ENCODE peak calls at places on chromosomes 13 and 19, in seven cellular contexts. N, A, Q, B, H, E and C are unnamed samples.

GRCh38 chr13:44768775-44769578 is 192.8 kb upstream of the TSC22D1 start:
- DNase-seq in N (no peak), A (no peak), Q (no peak), B (no peak), H (peak), E (peak), C (no peak)

GRCh38 chr19:6076291-6076665 is 34.0 kb downstream of the RFX2 start:
- DNase-seq in N (no peak), A (no peak), Q (no peak), B (no peak), H (no peak), E (no peak), C (no peak)

GRCh38 chr13:112877066-112877465 is 91.9 kb upstream of the MCF2L start:
- DNase-seq in N (no peak), A (no peak), Q (no peak), B (no peak), H (no peak), E (no peak), C (no peak)

GRCh38 chr19:1942934-1943555 is 2.1 kb downstream of the CSNK1G2 start:
- DNase-seq in N (no peak), A (no peak), Q (no peak), B (no peak), H (no peak), E (no peak), C (peak)

GRCh38 chr13:49625392-49626137 is 2.7 kb upstream of the ARL11 start:
- DNase-seq in N (no peak), A (no peak), Q (no peak), B (no peak), H (peak), E (peak), C (no peak)

GRCh38 chr19:28027116-28027515 is 1185.8 kb downstream of the UQCRFS1 start:
- DNase-seq in N (peak), A (no peak), Q (no peak), B (no peak), H (no peak), E (no peak), C (no peak)

GRCh38 chr13:112933649-112934048 is 35.4 kb upstream of the MCF2L start:
- DNase-seq in N (no peak), A (no peak), Q (no peak), B (no peak), H (no peak), E (no peak), C (no peak)

GRCh38 chr13:40494513-40494912 is 171.9 kb downstream of the FOXO1 start:
- DNase-seq in N (no peak), A (no peak), Q (no peak), B (no peak), H (no peak), E (no peak), C (peak)

GRCh38 chr13:49627831-49628652 is at the start of gene ARL11:
- DNase-seq in N (peak), A (no peak), Q (peak), B (peak), H (no peak), E (peak), C (no peak)

GRCh38 chr19:44955500-44956439 is 590 bp downstream of the CLPTM1 start:
- DNase-seq in N (no peak), A (no peak), Q (no peak), B (no peak), H (no peak), E (no peak), C (peak)

GRCh38 chr13:113728571-113729054 is 30.4 kb upstream of the TMEM255B start:
- DNase-seq in N (no peak), A (no peak), Q (no peak), B (no peak), H (no peak), E (no peak), C (no peak)

GRCh38 chr19:15631817-15632216 is 8.9 kb upstream of the CYP4F3 start:
- DNase-seq in N (peak), A (no peak), Q (peak), B (no peak), H (no peak), E (no peak), C (no peak)

GRCh38 chr19:49939721-49940481 is 10.6 kb upstream of the NUP62 start:
- DNase-seq in N (no peak), A (no peak), Q (no peak), B (no peak), H (no peak), E (no peak), C (no peak)

GRCh38 chr19:17966497-17967257 is at the start of gene KCNN1:
- DNase-seq in N (no peak), A (no peak), Q (no peak), B (no peak), H (no peak), E (no peak), C (no peak)

GRCh38 chr13:98420560-98421175 is 156.2 kb downstream of the STK24 start:
- DNase-seq in N (no peak), A (no peak), Q (no peak), B (no peak), H (no peak), E (no peak), C (no peak)

GRCh38 chr13:105365831-105366230 is 1169.6 kb downstream of the EFNB2 start:
- DNase-seq in N (no peak), A (no peak), Q (no peak), B (no peak), H (no peak), E (no peak), C (no peak)

GRCh38 chr19:6663236-6664187 is 6.4 kb downstream of the TNFSF14 start:
- DNase-seq in N (no peak), A (no peak), Q (no peak), B (no peak), H (no peak), E (peak), C (no peak)

GRCh38 chr19:32599736-32600157 is 18.8 kb downstream of the PDCD5 start:
- DNase-seq in N (peak), A (peak), Q (no peak), B (no peak), H (peak), E (peak), C (peak)

GRCh38 chr13:43333176-43333575 is 309.8 kb downstream of the DNAJC15 start:
- DNase-seq in N (no peak), A (no peak), Q (no peak), B (no peak), H (no peak), E (no peak), C (no peak)

GRCh38 chr13:31433201-31433600 is 233.4 kb downstream of the B3GLCT start:
- DNase-seq in N (no peak), A (no peak), Q (no peak), B (no peak), H (no peak), E (no peak), C (no peak)

GRCh38 chr19:40805258-40805868 is 6.4 kb downstream of the EGLN2 start:
- DNase-seq in N (no peak), A (no peak), Q (no peak), B (no peak), H (no peak), E (no peak), C (no peak)

GRCh38 chr13:99085139-99085845 is 107.4 kb upstream of the DOCK9 start:
- DNase-seq in N (peak), A (no peak), Q (peak), B (no peak), H (no peak), E (peak), C (peak)

GRCh38 chr19:14528419-14529253 is 758 bp upstream of the TECR start:
- DNase-seq in N (no peak), A (no peak), Q (no peak), B (no peak), H (no peak), E (no peak), C (no peak)

GRCh38 chr19:8487137-8487851 is 15.1 kb downstream of the PRAM1 start:
- DNase-seq in N (peak), A (no peak), Q (no peak), B (no peak), H (no peak), E (peak), C (no peak)

GRCh38 chr19:51980116-51980736 is 6.4 kb downstream of the ZNF350 start:
- DNase-seq in N (no peak), A (no peak), Q (no peak), B (no peak), H (no peak), E (peak), C (no peak)

GRCh38 chr19:38506723-38507550 is 73.4 kb downstream of the RYR1 start:
- DNase-seq in N (peak), A (peak), Q (peak), B (peak), H (no peak), E (peak), C (peak)

GRCh38 chr13:112481458-112481857 is 105.3 kb downstream of the SPACA7 start:
- DNase-seq in N (no peak), A (no peak), Q (no peak), B (no peak), H (no peak), E (no peak), C (no peak)

GRCh38 chr13:93963266-93964131 is 516.0 kb downstream of the DCT start:
- DNase-seq in N (peak), A (no peak), Q (no peak), B (no peak), H (peak), E (no peak), C (peak)

GRCh38 chr19:18435185-18435841 is 2.6 kb downstream of the ISYNA1 start:
- DNase-seq in N (no peak), A (no peak), Q (no peak), B (no peak), H (no peak), E (no peak), C (no peak)

GRCh38 chr13:27174766-27175455 is 3.3 kb upstream of the USP12 start:
- DNase-seq in N (no peak), A (no peak), Q (no peak), B (no peak), H (peak), E (no peak), C (peak)

GRCh38 chr19:3336680-3337523 is 29.5 kb upstream of the NFIC start:
- DNase-seq in N (no peak), A (no peak), Q (no peak), B (no peak), H (peak), E (no peak), C (peak)

GRCh38 chr19:20558011-20558410 is 7.6 kb downstream of the ZNF737 start:
- DNase-seq in N (peak), A (no peak), Q (peak), B (no peak), H (no peak), E (peak), C (no peak)

GRCh38 chr19:1746401-1747284 is 6.7 kb upstream of the ONECUT3 start:
- DNase-seq in N (peak), A (no peak), Q (no peak), B (peak), H (peak), E (no peak), C (peak)

GRCh38 chr19:43422000-43422688 is 7.5 kb downstream of the TEX101 start:
- DNase-seq in N (no peak), A (no peak), Q (no peak), B (no peak), H (no peak), E (no peak), C (no peak)

GRCh38 chr13:66915596-66916185 is 314.4 kb downstream of the PCDH9 start:
- DNase-seq in N (no peak), A (no peak), Q (no peak), B (no peak), H (peak), E (no peak), C (peak)

GRCh38 chr13:109677206-109677605 is 109.2 kb downstream of the IRS2 start:
- DNase-seq in N (no peak), A (no peak), Q (no peak), B (no peak), H (no peak), E (no peak), C (no peak)

GRCh38 chr13:39452412-39452811 is 150.6 kb downstream of the LHFPL6 start:
- DNase-seq in N (peak), A (no peak), Q (no peak), B (no peak), H (no peak), E (no peak), C (peak)

GRCh38 chr13:60433505-60433904 is 36.5 kb downstream of the TDRD3 start:
- DNase-seq in N (no peak), A (no peak), Q (no peak), B (no peak), H (no peak), E (no peak), C (no peak)

GRCh38 chr19:30318261-30318660 is 53.9 kb upstream of the ZNF536 start:
- DNase-seq in N (no peak), A (no peak), Q (no peak), B (no peak), H (no peak), E (no peak), C (no peak)
- H2BK5ac ChIP-seq in N (no peak), A (no peak), Q (no peak), B (no peak), H (no peak), E (no peak), C (no peak)

GRCh38 chr19:29076161-29076560 is 136.8 kb downstream of the UQCRFS1 start:
- DNase-seq in N (no peak), A (no peak), Q (no peak), B (no peak), H (no peak), E (no peak), C (no peak)

GRCh38 chr19:29076963-29077362 is 136.0 kb downstream of the UQCRFS1 start:
- DNase-seq in N (no peak), A (no peak), Q (no peak), B (no peak), H (no peak), E (no peak), C (no peak)

GRCh38 chr19:29075149-29075548 is 137.8 kb downstream of the UQCRFS1 start:
- DNase-seq in N (no peak), A (no peak), Q (no peak), B (no peak), H (no peak), E (no peak), C (no peak)

GRCh38 chr19:29079331-29079730 is 133.6 kb downstream of the UQCRFS1 start:
- DNase-seq in N (no peak), A (peak), Q (no peak), B (no peak), H (no peak), E (peak), C (no peak)

GRCh38 chr19:29074579-29074978 is 138.4 kb downstream of the UQCRFS1 start:
- DNase-seq in N (no peak), A (no peak), Q (no peak), B (no peak), H (no peak), E (no peak), C (no peak)
- H2BK5ac ChIP-seq in N (no peak), A (no peak), Q (no peak), B (no peak), H (no peak), E (no peak), C (no peak)

GRCh38 chr19:54077334-54077733 is 3.8 kb downstream of the TARM1 start:
- DNase-seq in N (no peak), A (no peak), Q (no peak), B (no peak), H (no peak), E (no peak), C (no peak)
- H2BK5ac ChIP-seq in N (no peak), A (no peak), Q (no peak), B (no peak), H (no peak), E (no peak), C (no peak)

GRCh38 chr13:64746845-64747244 is 2483.3 kb downstream of the PCDH9 start:
- DNase-seq in N (no peak), A (no peak), Q (no peak), B (no peak), H (no peak), E (no peak), C (no peak)

GRCh38 chr13:64753606-64754005 is 2476.5 kb downstream of the PCDH9 start:
- DNase-seq in N (no peak), A (no peak), Q (no peak), B (no peak), H (peak), E (no peak), C (no peak)

DNA sequence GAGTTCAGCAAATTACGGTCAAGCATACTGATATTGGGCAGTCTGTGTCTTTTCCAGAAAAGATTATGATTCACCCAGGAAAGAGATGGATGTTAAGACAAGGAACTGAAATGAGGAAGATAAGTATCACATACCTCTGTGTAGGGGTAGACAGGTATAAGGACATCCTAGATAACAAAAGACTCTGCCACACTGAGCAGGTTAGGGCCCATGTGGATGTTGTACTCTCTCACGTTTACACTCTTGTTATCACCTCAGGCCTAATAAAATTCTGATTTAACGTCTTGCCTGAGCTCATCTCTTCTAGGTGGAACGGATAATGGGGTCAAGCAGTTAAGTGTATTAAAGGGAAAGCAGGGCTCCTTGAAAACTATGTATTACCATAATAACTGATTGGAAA is 2480.8 kb downstream of the PCDH9 start:
- DNase-seq in N (no peak), A (no peak), Q (no peak), B (no peak), H (no peak), E (no peak), C (no peak)
- H2BK5ac ChIP-seq in N (no peak), A (no peak), Q (no peak), B (no peak), H (no peak), E (no peak), C (no peak)

DNA sequence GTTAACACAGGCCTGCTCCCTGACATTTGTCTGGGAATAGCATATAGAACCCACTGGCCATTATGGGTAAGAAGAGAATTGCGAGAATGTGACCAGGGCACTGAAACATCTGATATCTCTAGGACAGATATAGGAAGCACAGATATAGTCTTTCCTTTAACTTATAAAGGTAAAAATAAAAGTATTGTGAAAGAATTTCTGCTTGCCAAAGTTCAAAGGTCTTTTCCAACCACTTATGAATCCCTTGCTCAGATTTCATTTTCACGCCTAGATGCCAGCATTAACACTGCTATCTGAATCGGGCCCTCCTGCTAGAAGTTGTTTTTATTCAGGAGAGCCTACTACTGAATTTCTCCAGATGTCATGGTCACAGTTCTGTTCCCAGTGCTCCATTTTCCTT is 27.7 kb downstream of the BBC3 start:
- DNase-seq in N (no peak), A (no peak), Q (no peak), B (no peak), H (no peak), E (no peak), C (no peak)
- H2BK5ac ChIP-seq in N (no peak), A (no peak), Q (no peak), B (no peak), H (no peak), E (no peak), C (no peak)

GRCh38 chr13:87736849-87737400 is 65.8 kb downstream of the SLITRK5 start:
- DNase-seq in N (no peak), A (no peak), Q (no peak), B (no peak), H (no peak), E (no peak), C (no peak)
- H2BK5ac ChIP-seq in N (no peak), A (no peak), Q (no peak), B (no peak), H (no peak), E (no peak), C (no peak)

DNA sequence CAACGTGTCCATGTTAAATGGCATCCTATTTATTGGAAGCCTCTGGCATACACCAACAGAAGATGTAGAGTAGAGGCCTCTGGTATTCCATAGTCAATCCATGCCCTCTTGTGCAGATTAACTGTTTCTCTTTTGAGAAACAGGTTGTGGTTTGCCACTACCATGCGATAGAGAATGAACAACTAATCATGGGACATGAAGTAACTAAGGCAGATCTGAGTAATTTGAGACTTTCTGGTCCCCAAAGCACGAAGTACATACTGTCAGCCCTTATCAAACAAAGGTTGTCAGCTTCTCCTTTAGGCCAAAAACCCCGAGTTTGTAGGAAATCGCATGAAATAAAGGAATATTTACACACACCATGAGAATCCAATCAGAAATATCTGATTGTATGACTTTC is 3.6 kb downstream of the ZNF121 start:
- DNase-seq in N (no peak), A (no peak), Q (no peak), B (no peak), H (no peak), E (no peak), C (no peak)
- H2BK5ac ChIP-seq in N (no peak), A (no peak), Q (no peak), B (peak), H (no peak), E (no peak), C (no peak)

GRCh38 chr13:46717275-46717674 is 79.7 kb downstream of the ESD start:
- DNase-seq in N (no peak), A (no peak), Q (no peak), B (no peak), H (no peak), E (no peak), C (no peak)
- H2BK5ac ChIP-seq in N (no peak), A (no peak), Q (no peak), B (no peak), H (no peak), E (no peak), C (no peak)